ENCODE peak calls at places on chromosomes 7 and 10, in seven cellular contexts. E is naive B cell, R is Daoy, Q is skeletal muscle cell, D is fibroblast of pulmonary artery, J is Calu3, Z is T-helper 1 cell. A is an unnamed sample.

GRCh38 chr7:112866424-112866823 is 76.2 kb upstream of the TMEM168 start:
- DNase-seq in R (no peak), D (no peak), J (no peak), Z (no peak), Q (no peak), E (no peak), A (peak)

GRCh38 chr7:149469806-149470205 is 8.9 kb upstream of the ZNF777 start:
- DNase-seq in R (no peak), J (no peak), D (no peak), Z (no peak), E (no peak), Q (no peak), A (no peak)

GRCh38 chr10:4883079-4883739 is 57.2 kb downstream of the AKR1E2 start:
- DNase-seq in D (peak), J (no peak), R (peak), Q (peak), E (no peak), Z (no peak), A (no peak)

GRCh38 chr10:87862644-87863101 is 660 bp downstream of the KLLN start:
- DNase-seq in Q (no peak), R (peak), Z (peak), J (no peak), D (no peak), E (no peak), A (no peak)

GRCh38 chr7:143393267-143394041 is 12.3 kb downstream of the ZYX start:
- DNase-seq in Z (no peak), D (peak), R (no peak), E (no peak), J (no peak), Q (no peak), A (peak)

GRCh38 chr7:5695709-5696345 is 85.6 kb downstream of the RNF216 start:
- DNase-seq in J (no peak), R (peak), Q (peak), Z (no peak), D (peak), E (no peak), A (no peak)

GRCh38 chr7:142812437-142813215 is 41.9 kb downstream of the PRSS2 start:
- DNase-seq in D (no peak), Z (no peak), J (no peak), E (peak), R (peak), Q (no peak), A (no peak)

GRCh38 chr10:62058476-62058875 is 157.0 kb downstream of the ARID5B start:
- DNase-seq in E (no peak), J (no peak), D (no peak), Q (no peak), R (no peak), Z (no peak), A (no peak)

GRCh38 chr10:58512470-58513188 is at the start of gene BICC1:
- DNase-seq in E (no peak), D (peak), J (peak), Q (no peak), R (peak), Z (no peak), A (no peak)

GRCh38 chr10:132500781-132501415 is 36.7 kb upstream of the INPP5A start:
- DNase-seq in D (no peak), Z (no peak), E (no peak), Q (no peak), J (no peak), R (no peak), A (no peak)

GRCh38 chr10:79329529-79329928 is 17.7 kb upstream of the PPIF start:
- DNase-seq in E (no peak), Z (no peak), J (no peak), R (no peak), Q (no peak), D (no peak), A (no peak)

GRCh38 chr10:22997102-22997501 is 69.2 kb downstream of the ARMC3 start:
- DNase-seq in J (peak), R (peak), D (peak), Z (no peak), Q (peak), E (no peak), A (no peak)

GRCh38 chr10:119498889-119499864 is 43.3 kb downstream of the RGS10 start:
- DNase-seq in J (no peak), E (no peak), Q (no peak), D (no peak), Z (no peak), R (no peak), A (no peak)

GRCh38 chr10:63922714-63923317 is 401.6 kb downstream of the REEP3 start:
- DNase-seq in Z (no peak), E (no peak), J (peak), R (no peak), Q (no peak), D (no peak), A (no peak)

A was measured in small intestine.